ENCODE peak calls at places on chromosomes 1 and 21, in four cellular contexts. P, O, F and D are unnamed samples.

GRCh38 chr1:202834771-202835547 is 24.2 kb downstream of the PCAT6 start:
- DNase-seq in O (no peak), P (no peak), F (no peak), D (no peak)

GRCh38 chr21:29300547-29301138 is 1.9 kb downstream of the BACH1 start:
- DNase-seq in O (no peak), P (peak; percentile 65), F (no peak), D (no peak)

GRCh38 chr1:151716771-151717631 is at the start of gene CELF3:
- DNase-seq in F (no peak), P (no peak), O (peak; percentile 79), D (no peak)

GRCh38 chr1:14296795-14297194 is 301.7 kb upstream of the KAZN start:
- DNase-seq in F (no peak), O (no peak), P (peak; percentile 37), D (peak; percentile 76)

GRCh38 chr1:224747578-224747977 is 131.5 kb downstream of the CNIH3 start:
- DNase-seq in O (peak; percentile 13), P (peak; percentile 14), F (peak; percentile 91), D (peak; percentile 88)

GRCh38 chr21:31484219-31484618 is 140.2 kb upstream of the TIAM1 start:
- DNase-seq in O (no peak), P (no peak), F (no peak), D (no peak)

GRCh38 chr1:62906428-62906886 is 122.5 kb downstream of the ATG4C start:
- DNase-seq in O (peak; percentile 47), P (peak; percentile 22), F (no peak), D (no peak)

GRCh38 chr21:39441502-39442475 is 3.8 kb downstream of the LCA5L start:
- DNase-seq in F (peak; percentile 90), O (peak; percentile 90), P (peak; percentile 73), D (peak; percentile 67)

GRCh38 chr1:26697441-26697977 is 1.7 kb downstream of the ARID1A start:
- DNase-seq in P (no peak), F (no peak), O (peak; percentile 59), D (no peak)

GRCh38 chr1:168565825-168566224 is 10.6 kb upstream of the XCL1 start:
- DNase-seq in P (no peak), O (peak; percentile 28), F (no peak), D (no peak)

GRCh38 chr1:223538921-223539445 is 126.5 kb downstream of the CAPN8 start:
- DNase-seq in F (no peak), O (no peak), P (no peak), D (no peak)

GRCh38 chr1:231040800-231041704 is 998 bp upstream of the FAM89A start:
- DNase-seq in F (no peak), P (no peak), O (peak; percentile 54), D (no peak)

GRCh38 chr1:178389441-178389840 is 107.3 kb downstream of the CLEC20A start:
- DNase-seq in F (no peak), P (peak; percentile 64), O (peak; percentile 19), D (no peak)

GRCh38 chr1:41678141-41678878 is 193.8 kb upstream of the EDN2 start:
- DNase-seq in F (no peak), P (peak; percentile 79), O (peak; percentile 28), D (peak; percentile 67)

GRCh38 chr1:2312589-2313301 is 78.6 kb downstream of the MORN1 start:
- DNase-seq in O (no peak), P (no peak), F (no peak), D (no peak)

GRCh38 chr1:194322751-194323150 is 1136.3 kb upstream of the B3GALT2 start:
- DNase-seq in F (no peak), P (no peak), O (no peak), D (no peak)

GRCh38 chr1:64965239-64966157 is 851 bp downstream of the JAK1 start:
- DNase-seq in O (peak; percentile 73), F (peak; percentile 16), P (peak; percentile 82), D (peak; percentile 77)

GRCh38 chr1:228154685-228155571 is 5.2 kb downstream of the GJC2 start:
- DNase-seq in P (no peak), O (no peak), F (no peak), D (no peak)

GRCh38 chr1:15246960-15247614 is at the start of gene FHAD1:
- DNase-seq in P (peak; percentile 68), O (no peak), F (no peak), D (peak; percentile 68)

GRCh38 chr21:32246571-32246970 is 32.3 kb downstream of the MIS18A start:
- DNase-seq in F (no peak), P (no peak), O (no peak), D (no peak)

GRCh38 chr1:67958472-67958871 is 92.0 kb downstream of the DIRAS3 start:
- DNase-seq in O (no peak), F (no peak), P (no peak), D (no peak)

GRCh38 chr1:29653034-29653810 is 416.9 kb downstream of the PTPRU start:
- DNase-seq in P (no peak), F (no peak), O (no peak), D (no peak)

GRCh38 chr1:18798533-18799445 is 60.7 kb downstream of the TAS1R2 start:
- DNase-seq in O (no peak), F (no peak), P (no peak), D (no peak)

GRCh38 chr1:228807904-228808487 is 72.7 kb downstream of the RHOU start:
- DNase-seq in P (no peak), O (no peak), F (no peak), D (no peak)

GRCh38 chr1:158203693-158204457 is 23.2 kb downstream of the CD1D start:
- DNase-seq in P (peak; percentile 63), O (peak; percentile 87), F (peak; percentile 65), D (peak; percentile 65)

GRCh38 chr1:236514703-236515442 is 8.9 kb upstream of the LGALS8 start:
- DNase-seq in F (no peak), O (no peak), P (no peak), D (no peak)

GRCh38 chr1:227883073-227883520 is 64.6 kb downstream of the WNT9A start:
- DNase-seq in O (no peak), P (no peak), F (no peak), D (no peak)

GRCh38 chr1:2506901-2507565 is 19.4 kb downstream of the PANK4 start:
- DNase-seq in O (no peak), P (no peak), F (no peak), D (no peak)

GRCh38 chr1:25531082-25531461 is 12.3 kb upstream of the LDLRAP1 start:
- DNase-seq in P (no peak), F (no peak), O (no peak), D (no peak)

GRCh38 chr21:43572443-43572842 is 86.8 kb downstream of the HSF2BP start:
- DNase-seq in O (no peak), F (no peak), P (no peak), D (no peak)